ENCODE peak calls at places on chromosomes 3 and 15, in seven cellular contexts. Z is stimulated activated CD4-positive, alpha-beta T cell treated with anti-CD3 and anti-CD28 coated beads, Interleukin-4, amount 100 ng/mL, for 48 hours; H is T follicular helper cell; A is GM18507; D is activated T-cell treated with anti-CD3 and anti-CD28 coated beads for 48 hours; Q is GM10248; K is ELR. F is an unnamed sample.

GRCh38 chr15:56774356-56774755 is 41.0 kb upstream of the ZNF280D start:
- DNase-seq in A (no peak), H (no peak), K (no peak), D (no peak), Z (no peak), Q (no peak), F (no peak)

GRCh38 chr3:158434412-158435038 is 136.5 kb upstream of the MLF1 start:
- DNase-seq in Q (peak; percentile 9), H (peak; percentile 2), K (peak; percentile 76), A (no peak), D (peak; percentile 4), Z (peak; percentile 7), F (peak; percentile 0)

GRCh38 chr15:70713547-70714414 is 49.6 kb downstream of the UACA start:
- DNase-seq in Q (no peak), H (no peak), K (peak; percentile 46), D (no peak), A (no peak), Z (no peak), F (no peak)

GRCh38 chr15:78047631-78048409 is 29.7 kb downstream of the TBC1D2B start:
- DNase-seq in A (no peak), H (no peak), Q (no peak), K (peak; percentile 51), Z (no peak), D (no peak), F (no peak)

GRCh38 chr3:149610351-149611105 is 47.3 kb downstream of the WWTR1 start:
- DNase-seq in A (no peak), K (no peak), D (no peak), H (no peak), Q (no peak), Z (no peak), F (no peak)

GRCh38 chr3:40768536-40768935 is 243.8 kb downstream of the ZNF621 start:
- DNase-seq in Q (no peak), K (peak; percentile 50), H (no peak), D (no peak), Z (no peak), A (no peak), F (no peak)

GRCh38 chr3:44478055-44478468 is 592 bp upstream of the ZNF445 start:
- DNase-seq in A (no peak), Q (no peak), K (no peak), H (no peak), D (no peak), Z (no peak), F (no peak)

GRCh38 chr3:38579146-38579545 is 70.3 kb downstream of the SCN5A start:
- DNase-seq in Z (no peak), Q (no peak), K (peak; percentile 4), D (no peak), A (no peak), H (no peak), F (no peak)

GRCh38 chr15:96162322-96162721 is 168.2 kb upstream of the NR2F2 start:
- DNase-seq in H (no peak), D (no peak), K (no peak), Z (no peak), Q (no peak), A (no peak), F (no peak)

GRCh38 chr15:78264304-78265136 is at the start of gene DNAJA4:
- DNase-seq in K (no peak), Q (peak; percentile 72), A (peak; percentile 48), H (peak; percentile 48), Z (peak; percentile 44), D (peak; percentile 46), F (peak; percentile 46)

GRCh38 chr3:125059488-125060245 is 3.9 kb upstream of the HEG1 start:
- DNase-seq in Q (no peak), A (no peak), D (no peak), Z (no peak), K (peak; percentile 73), H (no peak), F (no peak)

GRCh38 chr15:99451484-99451883 is 114.3 kb upstream of the MEF2A start:
- DNase-seq in K (no peak), A (no peak), H (no peak), Q (peak; percentile 16), Z (no peak), D (no peak), F (no peak)

GRCh38 chr3:157089455-157090221 is 70.3 kb downstream of the CCNL1 start:
- DNase-seq in K (peak; percentile 64), A (no peak), Z (peak; percentile 31), H (peak; percentile 24), Q (peak; percentile 34), D (no peak), F (no peak)

GRCh38 chr3:133592843-133593242 is 19.4 kb downstream of the CDV3 start:
- DNase-seq in K (no peak), H (no peak), D (no peak), Z (no peak), A (no peak), Q (no peak), F (no peak)

GRCh38 chr3:149955449-149955848 is 15.2 kb downstream of the PFN2 start:
- DNase-seq in H (no peak), K (peak; percentile 49), A (no peak), Q (no peak), D (no peak), Z (no peak), F (no peak)

GRCh38 chr3:135706758-135707375 is 258.7 kb upstream of the PPP2R3A start:
- DNase-seq in Z (no peak), A (no peak), K (no peak), Q (no peak), H (no peak), D (no peak), F (no peak)

GRCh38 chr15:63509056-63509696 is 4.8 kb downstream of the USP3 start:
- DNase-seq in Z (no peak), K (no peak), A (no peak), Q (no peak), D (no peak), H (no peak), F (no peak)

GRCh38 chr3:107772016-107772415 is 249.3 kb downstream of the BBX start:
- DNase-seq in Z (no peak), H (no peak), D (no peak), A (no peak), Q (no peak), K (no peak), F (no peak)

GRCh38 chr3:23650371-23651140 is 155.2 kb upstream of the UBE2E1 start:
- DNase-seq in Z (no peak), Q (no peak), A (no peak), D (no peak), H (no peak), K (peak; percentile 96), F (no peak)

GRCh38 chr3:149920119-149920518 is 50.6 kb downstream of the PFN2 start:
- DNase-seq in Z (no peak), A (no peak), K (no peak), Q (no peak), H (no peak), D (no peak), F (no peak)

GRCh38 chr3:8669019-8669418 is 24.4 kb upstream of the SSUH2 start:
- DNase-seq in H (no peak), Q (no peak), D (no peak), A (no peak), K (no peak), Z (no peak), F (no peak)

GRCh38 chr3:57158813-57159678 is 6.1 kb downstream of the IL17RD start:
- DNase-seq in K (peak; percentile 35), H (no peak), A (no peak), D (no peak), Z (no peak), Q (no peak), F (no peak)

GRCh38 chr15:41790756-41791546 is 16.7 kb downstream of the MAPKBP1 start:
- DNase-seq in H (no peak), Q (no peak), A (no peak), Z (no peak), K (peak; percentile 91), D (no peak), F (no peak)

GRCh38 chr3:59549972-59550371 is 500.1 kb upstream of the CFAP20DC start:
- DNase-seq in Q (no peak), K (no peak), A (no peak), H (no peak), Z (no peak), D (no peak), F (no peak)

GRCh38 chr15:40930430-40931299 is 1.5 kb downstream of the DLL4 start:
- DNase-seq in K (peak; percentile 58), Q (peak; percentile 74), Z (peak; percentile 41), D (no peak), H (no peak), A (no peak), F (no peak)